ENCODE peak calls at places on chromosomes 1 and 21, in six cellular contexts. G is neural progenitor cell, Q is osteoblast, W is K562, K is endothelial cell of umbilical vein, Y is ovary. R is an unnamed sample. For H3K27me3 and H3K4me1, the result is how much of the 10 kb centered on the place peaks cover.

GRCh38 chr1:224045556-224045955 is 68.4 kb upstream of the FBXO28 start:
- DNase-seq in Y (no peak), Q (peak), K (no peak), G (no peak), W (no peak), R (no peak)

GRCh38 chr1:201461193-201461657 is 7.8 kb downstream of the PHLDA3 start:
- DNase-seq in Y (no peak), G (no peak), Q (peak), W (peak), K (peak), R (no peak)

GRCh38 chr1:92711473-92712165 is 73.3 kb downstream of the EVI5 start:
- DNase-seq in Y (no peak), W (peak), G (no peak), Q (no peak), K (no peak), R (no peak)

GRCh38 chr1:30353637-30354036 is 369.7 kb downstream of the MATN1 start:
- DNase-seq in W (no peak), G (peak), Y (no peak), K (no peak), Q (peak), R (peak)

GRCh38 chr1:187203257-187203656 is 374.5 kb downstream of the PLA2G4A start:
- DNase-seq in Y (no peak), G (no peak), Q (no peak), W (no peak), K (peak), R (no peak)

GRCh38 chr1:15008783-15009709 is 144.5 kb upstream of the TMEM51 start:
- DNase-seq in W (no peak), K (peak), Q (peak), G (no peak), Y (no peak), R (no peak)

GRCh38 chr1:77977989-77978292 is 931 bp downstream of the FUBP1 start:
- DNase-seq in W (no peak), Y (no peak), G (no peak), Q (no peak), K (no peak), R (no peak)

GRCh38 chr1:43644558-43644957 is 5.4 kb upstream of the KDM4A start:
- DNase-seq in G (no peak), K (no peak), Q (no peak), W (no peak), Y (no peak), R (no peak)

GRCh38 chr1:201212461-201213055 is 21.9 kb downstream of the IGFN1 start:
- DNase-seq in W (no peak), Y (no peak), G (no peak), K (no peak), Q (no peak), R (no peak)

GRCh38 chr21:42566524-42567180 is 53.0 kb downstream of the SLC37A1 start:
- DNase-seq in Q (peak), K (no peak), G (no peak), W (no peak), Y (no peak), R (no peak)

GRCh38 chr1:162191396-162192322 is 122.2 kb downstream of the NOS1AP start:
- DNase-seq in K (peak), Y (no peak), G (no peak), Q (no peak), W (peak), R (no peak)

GRCh38 chr21:43658769-43659135 is 536 bp downstream of the HSF2BP start:
- DNase-seq in W (no peak), K (no peak), Y (peak), Q (no peak), G (peak), R (no peak)

GRCh38 chr1:161427733-161428516 is 60.2 kb upstream of the CFAP126 start:
- DNase-seq in K (peak), G (peak), Y (no peak), W (peak), Q (peak), R (no peak)

GRCh38 chr1:84985365-84985764 is 11.5 kb downstream of the MCOLN2 start:
- DNase-seq in Q (no peak), Y (no peak), K (no peak), G (no peak), W (no peak), R (no peak)

DNA sequence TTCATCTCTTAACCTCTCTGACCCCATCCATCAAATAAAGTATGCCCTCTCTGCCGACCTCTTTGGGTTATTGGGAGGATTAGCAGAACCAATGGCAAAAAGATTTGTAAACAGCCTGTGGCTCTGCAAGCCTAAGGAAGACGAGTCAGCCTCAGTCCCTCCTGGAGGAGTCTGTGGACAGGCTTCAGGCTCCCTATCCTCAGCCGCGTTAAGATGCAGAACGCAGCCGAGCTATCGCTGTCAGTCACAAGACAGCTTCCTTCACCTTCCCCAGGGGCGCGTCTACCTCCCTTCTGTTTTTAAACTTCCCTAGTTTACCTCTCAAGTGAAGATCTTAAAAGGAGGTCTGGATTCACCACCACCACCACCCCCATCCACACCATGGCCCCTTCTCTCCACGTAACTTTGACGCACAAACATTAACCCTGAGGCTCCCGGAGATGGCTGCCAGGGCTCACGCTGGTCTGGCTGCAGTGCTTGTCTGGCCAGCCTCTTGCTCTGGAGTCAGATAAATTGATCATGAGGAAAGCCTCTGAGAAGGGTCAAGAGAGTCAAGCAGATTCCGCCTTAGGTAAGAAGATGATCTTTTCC is 767 bp downstream of the CAMK1G start:
- DNase-seq in W (no peak), Q (peak), Y (peak), G (peak), K (no peak), R (no peak)
- H3K27me3 ChIP-seq in W (under half), Q (under half), Y (under half), G (under half), K (under half), R (under half)

GRCh38 chr1:36094621-36095061 is 5.9 kb downstream of the ADPRS start:
- DNase-seq in Y (no peak), K (no peak), W (no peak), G (no peak), Q (no peak), R (no peak)
- H3K4me1 ChIP-seq in Y (under half), K (under half), W (under half), G (under half), Q (under half), R (under half)

GRCh38 chr1:204866051-204866596 is 4.5 kb upstream of the NFASC start:
- DNase-seq in Q (no peak), G (no peak), K (no peak), W (no peak), Y (peak), R (no peak)

GRCh38 chr1:204869097-204869496 is 1.6 kb upstream of the NFASC start:
- DNase-seq in Y (no peak), Q (no peak), W (no peak), K (no peak), G (no peak), R (no peak)

GRCh38 chr1:204867203-204867602 is 3.5 kb upstream of the NFASC start:
- DNase-seq in Q (no peak), Y (no peak), G (no peak), K (no peak), W (no peak), R (no peak)

GRCh38 chr1:204868340-204868700 is 2.3 kb upstream of the NFASC start:
- DNase-seq in K (no peak), Q (no peak), W (no peak), Y (no peak), G (no peak), R (no peak)

DNA sequence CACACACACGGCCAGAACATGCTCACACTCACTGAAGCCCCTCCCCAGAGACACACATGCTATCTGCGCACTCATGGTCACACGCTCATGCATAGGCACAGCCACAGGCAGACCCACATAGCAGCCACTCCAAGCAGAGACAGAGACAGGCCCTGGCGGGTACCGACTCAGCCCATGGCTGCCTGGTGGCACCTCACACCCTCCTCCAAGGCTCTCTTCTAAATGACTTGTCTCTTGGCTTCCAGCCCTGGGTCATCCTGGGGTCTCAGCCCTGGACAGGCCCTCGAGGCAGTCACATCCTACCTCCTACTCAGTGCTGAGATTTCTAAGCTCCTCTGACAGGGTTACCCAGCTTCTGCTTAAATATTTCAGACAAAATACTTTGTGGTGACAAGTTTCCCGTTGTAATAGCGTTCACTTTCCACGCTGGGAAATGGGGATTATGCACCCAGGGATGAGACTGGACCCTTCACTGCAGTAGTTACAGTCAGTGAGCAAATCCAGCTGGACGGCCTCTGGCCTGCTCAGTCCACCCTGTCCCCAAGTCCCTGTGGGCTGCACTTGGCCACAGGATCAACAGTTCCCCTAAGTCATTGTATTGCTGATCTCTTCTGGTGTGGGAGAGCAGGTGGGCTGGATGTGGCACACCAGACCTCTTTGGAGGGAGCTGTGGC is 2.9 kb upstream of the NFASC start:
- DNase-seq in W (no peak), K (no peak), Y (no peak), G (no peak), Q (no peak), R (no peak)
- H3K27ac ChIP-seq in W (no peak), K (no peak), Y (no peak), G (no peak), Q (no peak), R (no peak)

GRCh38 chr21:46569071-46569470 is 35.8 kb downstream of the S100B start:
- DNase-seq in K (no peak), Y (no peak), W (no peak), Q (no peak), G (no peak), R (no peak)

GRCh38 chr21:46572850-46573249 is 32.0 kb downstream of the S100B start:
- DNase-seq in G (no peak), W (no peak), K (no peak), Q (no peak), Y (no peak), R (no peak)

GRCh38 chr21:46570631-46571030 is 34.3 kb downstream of the S100B start:
- DNase-seq in Q (no peak), K (no peak), G (no peak), W (no peak), Y (no peak), R (no peak)

GRCh38 chr21:46568562-46568961 is 36.3 kb downstream of the S100B start:
- DNase-seq in Y (no peak), Q (no peak), W (no peak), G (no peak), K (no peak), R (no peak)

DNA sequence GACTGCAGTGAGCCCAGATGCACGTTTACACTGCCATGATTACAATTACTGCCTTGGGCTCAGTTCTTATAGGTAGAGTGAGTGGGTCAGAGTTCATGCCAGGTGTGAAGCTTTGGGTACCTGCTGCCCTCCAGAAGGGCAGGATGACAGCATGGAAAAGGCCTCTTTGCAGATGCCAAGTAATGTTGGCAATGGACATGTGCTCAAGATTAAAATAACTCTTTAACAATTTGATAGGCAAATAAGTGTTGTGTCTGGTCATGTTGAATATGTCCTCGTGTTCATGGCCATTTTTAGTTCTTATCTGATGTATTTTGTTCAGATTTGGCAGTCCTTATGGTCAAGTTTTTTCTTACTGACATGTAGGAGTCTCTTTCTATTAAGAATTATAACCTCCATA is 34.8 kb downstream of the S100B start:
- DNase-seq in G (no peak), Q (peak), W (no peak), Y (no peak), K (no peak), R (no peak)
- H3K27me3 ChIP-seq in G (under half), Q (under half), W (under half), Y (under half), K (under half), R (under half)

DNA sequence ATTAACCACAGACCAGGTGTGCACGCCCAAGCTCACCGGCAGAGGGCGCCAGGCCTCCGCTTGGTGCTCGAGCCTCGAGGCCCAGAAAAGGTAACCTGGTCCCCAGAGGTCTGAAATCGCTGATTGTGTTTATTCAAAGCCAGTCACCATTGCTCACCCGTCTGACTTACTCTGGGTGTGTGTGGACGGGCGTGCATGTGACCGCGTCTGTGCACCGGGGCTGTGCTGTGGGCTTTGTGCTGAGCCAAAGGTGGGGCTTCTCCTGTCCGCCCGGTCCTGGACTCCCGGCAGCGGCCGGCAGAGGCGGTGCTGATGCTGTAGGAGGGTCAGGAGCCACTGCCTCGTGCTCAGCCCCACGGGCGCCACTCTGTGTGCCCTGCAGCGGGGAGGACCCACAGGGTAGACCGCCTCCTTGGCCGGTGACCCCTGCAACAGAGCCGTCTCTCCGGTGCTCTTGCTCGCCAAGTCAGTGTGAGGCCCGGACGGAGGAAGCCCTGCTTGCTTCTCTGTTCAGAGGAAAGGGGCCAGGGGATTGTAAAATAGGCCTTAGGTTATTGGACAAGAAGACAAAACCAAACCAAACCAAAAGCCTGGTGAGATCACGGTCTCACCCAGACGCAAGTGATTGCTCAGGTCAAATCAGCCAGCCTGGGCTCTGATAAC is 32.0 kb upstream of the BTG2 start:
- DNase-seq in Q (peak), W (peak), K (peak), Y (peak), G (peak), R (peak)
- H3K4me1 ChIP-seq in Q (under half), W (under half), K (under half), Y (under half), G (under half), R (half or more)

DNA sequence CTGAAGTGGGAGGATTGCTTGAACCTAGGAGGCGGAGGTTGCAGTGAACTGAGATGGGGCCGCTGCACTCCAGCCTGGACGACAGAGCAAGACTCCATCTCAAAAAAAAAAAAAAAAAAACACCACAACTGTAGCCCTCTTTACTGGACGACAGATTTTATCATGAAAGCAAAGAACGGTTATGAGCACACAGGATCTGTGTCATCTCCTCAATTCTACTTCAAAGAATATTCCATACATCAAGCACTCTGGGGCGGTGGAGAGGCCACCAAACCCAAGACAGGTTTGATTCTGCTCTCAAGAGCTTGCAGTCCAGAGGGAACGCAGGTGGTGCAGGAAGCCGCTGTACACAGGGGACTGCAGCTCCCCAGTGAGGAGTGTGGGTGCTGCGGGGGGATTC is 110.0 kb downstream of the SPSB1 start:
- DNase-seq in K (peak), Q (no peak), Y (no peak), G (no peak), W (no peak), R (no peak)
- H3K27ac ChIP-seq in K (peak), Q (no peak), Y (no peak), G (no peak), W (no peak), R (no peak)

DNA sequence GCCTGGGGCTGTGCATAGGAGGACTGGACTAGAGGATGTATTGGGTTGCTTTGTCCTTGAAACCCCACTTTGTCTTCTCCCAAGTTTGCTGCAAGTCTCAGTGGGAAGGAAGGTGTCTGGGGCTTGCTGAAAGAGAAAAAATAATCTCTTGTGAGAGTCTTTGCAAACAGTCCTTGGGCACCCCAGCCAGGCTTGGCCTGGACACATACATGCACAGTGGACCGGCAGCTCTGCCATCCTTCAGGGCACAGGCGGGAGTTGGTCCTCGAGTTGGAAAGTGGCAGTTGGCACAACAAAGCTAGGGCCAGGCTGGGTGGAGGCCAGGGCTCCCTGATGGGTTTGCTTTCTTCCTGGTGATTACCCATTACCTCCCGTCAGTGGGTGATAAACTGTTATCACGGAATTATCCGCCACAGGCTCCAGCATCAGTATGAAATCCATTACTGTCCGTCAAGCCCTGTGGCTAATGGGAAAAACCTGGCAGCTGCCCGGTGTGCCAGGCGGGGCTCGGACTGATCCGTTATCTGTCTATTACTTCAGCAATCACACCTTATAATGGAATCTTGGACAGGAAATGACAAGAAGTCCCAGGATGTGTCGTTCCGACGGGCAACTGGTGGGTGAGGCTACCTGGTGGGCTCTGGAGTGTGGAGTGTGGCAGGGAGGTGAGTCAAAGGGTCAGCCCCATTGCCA is 265.7 kb downstream of the GRIK3 start:
- DNase-seq in Q (no peak), G (no peak), W (no peak), Y (no peak), K (no peak), R (no peak)
- H3K27me3 ChIP-seq in Q (under half), G (under half), W (half or more), Y (under half), K (under half), R (under half)

DNA sequence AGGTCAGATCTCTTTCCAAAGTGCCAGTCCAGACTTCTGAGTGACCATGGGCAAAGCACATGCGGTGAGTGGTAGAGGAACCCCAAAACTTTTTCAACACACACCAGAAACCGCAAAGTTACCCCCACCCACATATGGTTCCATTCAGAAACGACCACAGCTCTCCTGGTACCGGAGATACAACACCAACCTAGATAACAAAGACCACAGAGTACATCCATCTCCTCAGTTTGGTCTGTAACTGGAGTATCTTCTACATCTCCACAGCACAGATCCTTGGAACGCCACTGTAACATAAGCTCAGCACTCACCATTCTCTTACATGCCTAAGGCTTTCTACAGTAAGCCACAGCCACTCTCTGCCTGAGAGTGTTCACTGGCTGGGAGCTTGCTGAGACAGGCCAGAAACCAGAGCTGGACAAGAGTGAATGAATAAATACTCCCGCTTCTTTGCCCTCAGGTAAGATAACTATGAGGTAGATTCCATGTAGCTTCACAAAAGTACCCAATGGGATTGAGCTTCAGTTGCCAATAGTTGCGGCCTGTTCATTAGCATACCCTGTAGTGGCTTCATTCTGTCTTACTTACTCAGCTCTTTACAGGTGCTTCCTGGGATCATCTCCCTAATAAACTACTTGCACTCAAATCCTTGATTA is 81.8 kb downstream of the SMYD3 start:
- DNase-seq in Y (no peak), W (peak), Q (no peak), K (no peak), G (no peak), R (no peak)
- H3K4me1 ChIP-seq in Y (under half), W (under half), Q (under half), K (under half), G (under half), R (under half)

DNA sequence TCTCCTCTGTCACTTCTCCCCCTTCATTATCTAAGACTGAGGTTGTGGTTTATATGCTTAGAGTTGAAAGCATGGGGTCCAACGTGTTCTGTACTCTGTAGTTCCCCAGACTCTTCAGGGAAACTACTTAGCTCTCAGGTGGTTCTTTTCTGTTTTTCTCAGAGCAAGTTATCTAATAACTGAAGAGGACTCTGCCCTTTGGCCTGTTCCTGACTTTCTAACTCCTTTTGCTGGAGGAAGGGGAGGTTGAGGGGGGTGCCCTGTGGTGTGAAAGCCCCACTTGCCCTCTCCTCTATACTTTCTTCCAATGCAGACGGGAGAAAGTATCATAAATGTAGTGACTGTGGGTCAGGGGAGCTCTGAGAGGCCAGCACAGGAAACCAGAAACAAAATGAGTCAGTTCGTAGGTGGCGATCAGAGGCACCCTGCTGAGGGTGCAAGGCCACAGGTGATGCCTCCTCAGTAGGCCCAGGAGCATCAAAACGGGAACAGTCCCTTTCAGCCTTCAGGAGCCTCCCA is 5.0 kb downstream of the SLC25A44 start:
- DNase-seq in Y (no peak), W (no peak), Q (no peak), K (no peak), G (no peak), R (no peak)
- H3K27ac ChIP-seq in Y (no peak), W (no peak), Q (no peak), K (no peak), G (no peak), R (no peak)

GRCh38 chr1:166165661-166166399 is 971 bp downstream of the FAM78B start:
- DNase-seq in K (peak), Y (peak), W (no peak), G (peak), Q (peak), R (no peak)
- H3K27me3 ChIP-seq in K (under half), Y (under half), W (under half), G (half or more), Q (under half), R (under half)

R was measured in vagina.